ENCODE peak calls at places on chromosomes 3 and 15, in five cellular contexts. One of them, this sample, is unnamed.

GRCh38 chr3:54366007-54366406 is 243.7 kb downstream of the CACNA2D3 start:
- DNase-seq in HCT116: no peak
- DNase-seq in H1: no peak
- DNase-seq in K562: no peak
- DNase-seq in HepG2: no peak
- DNase-seq in this sample: no peak

GRCh38 chr3:61669203-61669602 is 107.8 kb downstream of the PTPRG start:
- DNase-seq in HCT116: no peak
- DNase-seq in H1: no peak
- DNase-seq in K562: no peak
- DNase-seq in HepG2: no peak
- DNase-seq in this sample: no peak

GRCh38 chr15:100959066-100960050 is 40.2 kb downstream of the LRRK1 start:
- DNase-seq in HCT116: no peak
- DNase-seq in H1: no peak
- DNase-seq in K562: no peak
- DNase-seq in HepG2: no peak
- DNase-seq in this sample: no peak

GRCh38 chr3:69197922-69198540 is 75.6 kb upstream of the LMOD3 start:
- DNase-seq in HCT116: no peak
- DNase-seq in H1: no peak
- DNase-seq in K562: no peak
- DNase-seq in HepG2: no peak
- DNase-seq in this sample: no peak

GRCh38 chr3:104907507-104907906 is 459.2 kb upstream of the ALCAM start:
- DNase-seq in HCT116: no peak
- DNase-seq in H1: no peak
- DNase-seq in K562: no peak
- DNase-seq in HepG2: no peak
- DNase-seq in this sample: no peak

GRCh38 chr3:63067999-63068645 is 192.9 kb upstream of the CADPS start:
- DNase-seq in HCT116: no peak
- DNase-seq in H1: no peak
- DNase-seq in K562: peak; percentile 10
- DNase-seq in HepG2: peak; percentile 27
- DNase-seq in this sample: peak; percentile 26

GRCh38 chr3:161851941-161852566 is 355.4 kb downstream of the OTOL1 start:
- DNase-seq in HCT116: peak; percentile 46
- DNase-seq in H1: peak; percentile 49
- DNase-seq in K562: peak; percentile 21
- DNase-seq in HepG2: peak; percentile 36
- DNase-seq in this sample: peak; percentile 16

GRCh38 chr3:113273011-113273410 is 61.7 kb downstream of the BOC start:
- DNase-seq in HCT116: no peak
- DNase-seq in H1: no peak
- DNase-seq in K562: no peak
- DNase-seq in HepG2: no peak
- DNase-seq in this sample: no peak

GRCh38 chr15:101159096-101159935 is 92.5 kb downstream of the CHSY1 start:
- DNase-seq in HCT116: no peak
- DNase-seq in H1: no peak
- DNase-seq in K562: no peak
- DNase-seq in HepG2: no peak
- DNase-seq in this sample: no peak

GRCh38 chr15:62957130-62957529 is 85.4 kb upstream of the TPM1 start:
- DNase-seq in HCT116: no peak
- DNase-seq in H1: no peak
- DNase-seq in K562: no peak
- DNase-seq in HepG2: no peak
- DNase-seq in this sample: no peak

GRCh38 chr3:65044401-65044800 is 356.6 kb upstream of the ADAMTS9 start:
- DNase-seq in HCT116: no peak
- DNase-seq in H1: no peak
- DNase-seq in K562: no peak
- DNase-seq in HepG2: no peak
- DNase-seq in this sample: no peak

GRCh38 chr3:187770224-187770623 is 25.0 kb upstream of the BCL6 start:
- DNase-seq in HCT116: no peak
- DNase-seq in H1: no peak
- DNase-seq in K562: no peak
- DNase-seq in HepG2: no peak
- DNase-seq in this sample: no peak

GRCh38 chr3:21533047-21533446 is 218.0 kb downstream of the ZNF385D start:
- DNase-seq in HCT116: no peak
- DNase-seq in H1: no peak
- DNase-seq in K562: no peak
- DNase-seq in HepG2: no peak
- DNase-seq in this sample: no peak

GRCh38 chr3:8851703-8852102 is 82.3 kb upstream of the OXTR start:
- DNase-seq in HCT116: no peak
- DNase-seq in H1: no peak
- DNase-seq in K562: no peak
- DNase-seq in HepG2: peak; percentile 19
- DNase-seq in this sample: no peak

GRCh38 chr15:85120351-85121113 is 138.9 kb downstream of the PDE8A start:
- DNase-seq in HCT116: no peak
- DNase-seq in H1: no peak
- DNase-seq in K562: peak; percentile 59
- DNase-seq in HepG2: no peak
- DNase-seq in this sample: no peak

GRCh38 chr15:74222705-74223104 is 13.4 kb upstream of the CCDC33 start:
- DNase-seq in HCT116: no peak
- DNase-seq in H1: no peak
- DNase-seq in K562: no peak
- DNase-seq in HepG2: no peak
- DNase-seq in this sample: no peak

GRCh38 chr15:63379492-63380150 is 2.0 kb downstream of the CA12 start:
- DNase-seq in HCT116: no peak
- DNase-seq in H1: no peak
- DNase-seq in K562: no peak
- DNase-seq in HepG2: no peak
- DNase-seq in this sample: peak; percentile 93

GRCh38 chr3:3648961-3649360 is 150.3 kb upstream of the LRRN1 start:
- DNase-seq in HCT116: no peak
- DNase-seq in H1: no peak
- DNase-seq in K562: no peak
- DNase-seq in HepG2: no peak
- DNase-seq in this sample: no peak

GRCh38 chr15:66080791-66081475 is 172.6 kb downstream of the MEGF11 start:
- DNase-seq in HCT116: no peak
- DNase-seq in H1: no peak
- DNase-seq in K562: peak; percentile 25
- DNase-seq in HepG2: peak; percentile 72
- DNase-seq in this sample: no peak

GRCh38 chr3:123385072-123385471 is 63.8 kb downstream of the ADCY5 start:
- DNase-seq in HCT116: no peak
- DNase-seq in H1: no peak
- DNase-seq in K562: no peak
- DNase-seq in HepG2: no peak
- DNase-seq in this sample: no peak

GRCh38 chr15:33226559-33227181 is 32.2 kb upstream of the FMN1 start:
- DNase-seq in HCT116: peak; percentile 70
- DNase-seq in H1: no peak
- DNase-seq in K562: peak; percentile 10
- DNase-seq in HepG2: no peak
- DNase-seq in this sample: peak; percentile 71

GRCh38 chr3:98750520-98750919 is 12.6 kb upstream of the ST3GAL6 start:
- DNase-seq in HCT116: no peak
- DNase-seq in H1: no peak
- DNase-seq in K562: no peak
- DNase-seq in HepG2: peak; percentile 70
- DNase-seq in this sample: no peak

GRCh38 chr3:101193957-101194356 is 126.4 kb downstream of the IMPG2 start:
- DNase-seq in HCT116: no peak
- DNase-seq in H1: no peak
- DNase-seq in K562: no peak
- DNase-seq in HepG2: no peak
- DNase-seq in this sample: no peak

GRCh38 chr3:59884409-59884808 is 834.6 kb upstream of the CFAP20DC start:
- DNase-seq in HCT116: no peak
- DNase-seq in H1: no peak
- DNase-seq in K562: no peak
- DNase-seq in HepG2: no peak
- DNase-seq in this sample: no peak

GRCh38 chr3:64668582-64669510 is 19.0 kb downstream of the ADAMTS9 start:
- DNase-seq in HCT116: no peak
- DNase-seq in H1: no peak
- DNase-seq in K562: no peak
- DNase-seq in HepG2: no peak
- DNase-seq in this sample: no peak

GRCh38 chr15:25736451-25736850 is 126.7 kb downstream of the ATP10A start:
- DNase-seq in HCT116: no peak
- DNase-seq in H1: no peak
- DNase-seq in K562: no peak
- DNase-seq in HepG2: no peak
- DNase-seq in this sample: no peak

GRCh38 chr15:25734680-25735355 is 128.3 kb downstream of the ATP10A start:
- DNase-seq in HCT116: no peak
- DNase-seq in H1: no peak
- DNase-seq in K562: no peak
- DNase-seq in HepG2: no peak
- DNase-seq in this sample: no peak

GRCh38 chr15:25737218-25737643 is 125.9 kb downstream of the ATP10A start:
- DNase-seq in HCT116: no peak
- DNase-seq in H1: no peak
- DNase-seq in K562: no peak
- DNase-seq in HepG2: no peak
- DNase-seq in this sample: no peak

GRCh38 chr15:25733856-25734679 is 129.1 kb downstream of the ATP10A start:
- DNase-seq in HCT116: no peak
- DNase-seq in H1: no peak
- DNase-seq in K562: no peak
- DNase-seq in HepG2: no peak
- DNase-seq in this sample: no peak

DNA sequence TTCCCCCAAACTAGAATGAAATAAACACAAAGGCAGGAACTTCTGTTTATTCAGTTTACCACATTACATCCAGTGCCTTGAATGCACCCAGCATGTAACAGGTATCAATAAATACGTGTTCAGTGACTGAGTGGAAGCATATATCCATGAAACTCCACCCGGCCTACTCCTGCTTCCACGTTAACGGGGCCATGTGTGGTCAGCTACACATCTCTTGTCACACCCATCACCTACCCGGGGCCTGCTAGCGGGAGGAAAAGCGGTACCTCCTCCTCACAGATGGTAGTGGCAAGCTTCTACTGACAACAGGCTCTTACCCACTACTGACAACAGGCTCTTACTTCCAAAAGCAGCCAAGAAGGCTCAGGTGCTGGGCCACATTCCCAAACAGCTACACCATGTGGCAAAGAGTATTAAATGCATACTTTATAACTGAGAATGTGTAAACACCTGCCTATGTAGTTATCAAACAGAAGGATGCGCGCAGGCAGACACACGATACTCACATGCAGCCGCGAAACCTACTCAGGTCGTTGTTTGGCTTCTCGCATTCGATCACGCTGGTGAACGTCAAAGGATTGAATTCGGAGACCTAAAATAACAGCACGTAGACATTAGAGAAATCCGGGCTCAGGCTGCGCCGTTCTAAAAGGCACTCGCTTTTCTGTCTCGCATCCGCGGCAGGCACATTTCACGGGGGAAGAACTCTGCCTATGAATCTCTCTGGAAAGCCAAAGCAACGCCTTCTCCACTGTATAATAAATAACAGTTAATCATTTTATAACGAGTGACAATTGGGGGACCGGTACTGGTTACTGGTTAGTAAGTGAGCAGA is 127.4 kb downstream of the ATP10A start:
- DNase-seq in HCT116: no peak
- DNase-seq in H1: no peak
- DNase-seq in K562: no peak
- DNase-seq in HepG2: no peak
- DNase-seq in this sample: peak; percentile 47
- TF ChIP-seq JUND in HCT116: no peak
- TF ChIP-seq JUND in H1: no peak
- TF ChIP-seq JUND in K562: no peak
- TF ChIP-seq JUND in HepG2: no peak
- TF ChIP-seq JUND in this sample: no peak

DNA sequence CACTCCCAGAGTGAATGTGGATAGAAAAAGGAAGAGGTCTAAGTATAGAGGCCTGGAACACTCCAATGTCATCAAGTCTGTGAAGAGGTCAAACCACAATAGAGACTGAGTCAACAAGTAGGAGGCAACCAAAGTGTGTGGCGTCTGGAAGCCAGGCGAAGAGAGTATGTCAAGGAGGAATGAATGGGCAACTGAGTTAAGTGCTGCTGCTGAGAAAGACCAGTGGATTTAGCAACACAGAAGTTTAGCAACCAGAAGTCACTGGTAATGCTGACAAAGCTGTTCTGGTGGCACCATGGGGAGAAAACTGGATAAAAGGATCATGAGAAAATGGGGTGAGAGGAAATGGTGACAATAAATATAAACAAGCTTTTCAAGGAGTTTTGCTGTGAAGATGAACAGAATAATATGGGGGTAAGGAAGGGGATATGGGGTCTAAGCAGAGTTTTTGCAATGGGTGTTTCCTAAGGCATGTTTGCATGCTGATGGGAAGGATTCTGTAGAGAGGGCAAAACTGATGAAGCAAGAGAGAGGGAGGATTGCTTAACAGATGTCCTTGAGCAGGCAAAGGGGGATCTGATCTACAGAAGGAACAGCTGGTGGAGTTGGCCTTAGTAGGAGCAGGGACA is 38.4 kb downstream of the PCOLCE2 start:
- DNase-seq in HCT116: peak; percentile 51
- DNase-seq in H1: no peak
- DNase-seq in K562: peak; percentile 43
- DNase-seq in HepG2: peak; percentile 39
- DNase-seq in this sample: no peak
- TF ChIP-seq JUND in HCT116: peak; percentile 34
- TF ChIP-seq JUND in H1: no peak
- TF ChIP-seq JUND in K562: peak; percentile 83
- TF ChIP-seq JUND in HepG2: peak; percentile 25
- TF ChIP-seq JUND in this sample: no peak

GRCh38 chr3:146511402-146512134 is 32.8 kb downstream of the PLSCR1 start:
- DNase-seq in HCT116: no peak
- DNase-seq in H1: no peak
- DNase-seq in K562: no peak
- DNase-seq in HepG2: no peak
- DNase-seq in this sample: no peak
- TF ChIP-seq JUND in HCT116: no peak
- TF ChIP-seq JUND in H1: no peak
- TF ChIP-seq JUND in K562: no peak
- TF ChIP-seq JUND in HepG2: no peak
- TF ChIP-seq JUND in this sample: no peak

GRCh38 chr15:79003301-79003700 is 58.5 kb upstream of the CTSH start:
- DNase-seq in HCT116: no peak
- DNase-seq in H1: no peak
- DNase-seq in K562: no peak
- DNase-seq in HepG2: no peak
- DNase-seq in this sample: no peak
- TF ChIP-seq JUND in HCT116: no peak
- TF ChIP-seq JUND in H1: no peak
- TF ChIP-seq JUND in K562: no peak
- TF ChIP-seq JUND in HepG2: no peak
- TF ChIP-seq JUND in this sample: no peak

DNA sequence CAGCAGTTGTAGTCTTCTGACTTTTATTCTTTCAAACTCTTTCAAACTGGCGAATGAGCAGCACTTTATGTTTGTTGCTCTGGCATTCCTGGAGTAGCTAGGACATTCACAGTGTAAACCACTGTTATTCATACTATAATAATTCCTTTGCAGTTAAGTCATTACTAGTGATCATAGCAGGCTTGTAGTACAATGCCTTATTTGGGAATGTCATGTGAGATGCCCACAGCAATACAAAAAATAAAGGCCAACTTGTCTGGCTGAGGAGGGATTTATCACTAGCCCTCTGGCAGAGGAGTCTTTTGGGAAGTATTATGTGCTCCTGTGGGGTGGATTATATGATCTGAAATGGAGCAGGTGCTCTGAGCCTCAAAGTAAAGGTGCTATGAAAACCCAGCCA is 197.2 kb downstream of the VGLL3 start:
- DNase-seq in HCT116: no peak
- DNase-seq in H1: peak; percentile 5
- DNase-seq in K562: no peak
- DNase-seq in HepG2: peak; percentile 3
- DNase-seq in this sample: peak; percentile 27
- TF ChIP-seq JUND in HCT116: no peak
- TF ChIP-seq JUND in H1: no peak
- TF ChIP-seq JUND in K562: no peak
- TF ChIP-seq JUND in HepG2: no peak
- TF ChIP-seq JUND in this sample: no peak

This sample was measured in T47D.